ENCODE peak calls at places on chromosomes 7 and 10, in ten cellular contexts. P is PC-3; Z is thoracic aorta; L is transverse colon; Q is ascending aorta; K is ovary; X is neural progenitor cell; I is naive thymus-derived CD4-positive, alpha-beta T cell; Y is aorta; B is tibial artery. F is an unnamed sample. For H3K4me1, the result is how much of the 10 kb centered on the place peaks cover.

GRCh38 chr10:71357792-71358265 is 38.8 kb downstream of the SLC29A3 start:
- DNase-seq in P (no peak), Z (no peak), L (no peak), Q (no peak), K (peak), X (no peak), I (no peak), Y (no peak), B (no peak), F (no peak)

GRCh38 chr10:44395396-44395795 is 10.5 kb upstream of the CXCL12 start:
- DNase-seq in P (no peak), Z (no peak), L (peak), Q (no peak), K (no peak), X (no peak), I (no peak), Y (no peak), B (no peak), F (no peak)

GRCh38 chr10:60222060-60222459 is 167.6 kb downstream of the ANK3 start:
- DNase-seq in P (no peak), Z (no peak), L (no peak), Q (no peak), K (no peak), X (no peak), I (no peak), Y (no peak), B (no peak), F (no peak)

GRCh38 chr7:105678811-105679495 is 97.7 kb upstream of the EFCAB10 start:
- DNase-seq in P (peak), Z (peak), L (peak), Q (peak), K (peak), X (no peak), I (no peak), Y (peak), B (peak), F (no peak)

GRCh38 chr7:105097619-105098018 is 83.6 kb downstream of the KMT2E start:
- DNase-seq in P (peak), Z (no peak), L (no peak), Q (no peak), K (no peak), X (no peak), I (no peak), Y (no peak), B (no peak), F (no peak)

GRCh38 chr10:90856964-90857634 is 740 bp downstream of the HTR7 start:
- DNase-seq in P (no peak), Z (no peak), L (no peak), Q (no peak), K (no peak), X (peak), I (peak), Y (peak), B (no peak), F (no peak)

GRCh38 chr7:104972510-104972909 is 41.5 kb upstream of the KMT2E start:
- DNase-seq in P (no peak), Z (no peak), L (no peak), Q (no peak), K (no peak), X (no peak), I (no peak), Y (no peak), B (no peak), F (no peak)

GRCh38 chr10:75717126-75717916 is 285.9 kb downstream of the LRMDA start:
- DNase-seq in P (peak), Z (no peak), L (no peak), Q (no peak), K (no peak), X (no peak), I (no peak), Y (no peak), B (no peak), F (no peak)

GRCh38 chr7:102211590-102212550 is 74.8 kb upstream of the SH2B2 start:
- DNase-seq in P (no peak), Z (no peak), L (no peak), Q (no peak), K (no peak), X (no peak), I (no peak), Y (no peak), B (no peak), F (no peak)

GRCh38 chr7:54563329-54563916 is 21.2 kb downstream of the VSTM2A start:
- DNase-seq in P (no peak), Z (no peak), L (no peak), Q (no peak), K (no peak), X (peak), I (no peak), Y (no peak), B (no peak), F (no peak)

GRCh38 chr7:106693659-106694353 is 32.8 kb upstream of the CCDC71L start:
- DNase-seq in P (peak), Z (no peak), L (no peak), Q (no peak), K (no peak), X (no peak), I (no peak), Y (no peak), B (no peak), F (no peak)

GRCh38 chr10:33952692-33953360 is 618.4 kb upstream of the NRP1 start:
- DNase-seq in P (peak), Z (no peak), L (no peak), Q (no peak), K (no peak), X (no peak), I (no peak), Y (no peak), B (no peak), F (no peak)

GRCh38 chr7:16178585-16178984 is 242.8 kb downstream of the CRPPA start:
- DNase-seq in P (no peak), Z (no peak), L (no peak), Q (no peak), K (no peak), X (no peak), I (no peak), Y (no peak), B (no peak), F (no peak)

GRCh38 chr10:78028438-78029293 is 649 bp downstream of the POLR3A start:
- DNase-seq in P (peak), Z (no peak), L (peak), Q (no peak), K (no peak), X (peak), I (peak), Y (peak), B (no peak), F (peak)

GRCh38 chr10:70371846-70372245 is 10.6 kb downstream of the LRRC20 start:
- DNase-seq in P (no peak), Z (no peak), L (no peak), Q (no peak), K (no peak), X (no peak), I (no peak), Y (no peak), B (no peak), F (no peak)

GRCh38 chr7:43137811-43138210 is 25.4 kb downstream of the HECW1 start:
- DNase-seq in P (no peak), Z (no peak), L (no peak), Q (no peak), K (no peak), X (no peak), I (no peak), Y (no peak), B (no peak), F (no peak)

GRCh38 chr10:84523509-84523908 is 195.1 kb downstream of the CCSER2 start:
- DNase-seq in P (peak), Z (no peak), L (no peak), Q (no peak), K (no peak), X (peak), I (no peak), Y (no peak), B (no peak), F (no peak)

GRCh38 chr10:67127441-67127840 is 201.6 kb downstream of the LRRTM3 start:
- DNase-seq in P (no peak), Z (no peak), L (no peak), Q (no peak), K (no peak), X (no peak), I (no peak), Y (no peak), B (no peak), F (no peak)

GRCh38 chr7:1236132-1236655 is 3.5 kb downstream of the UNCX start:
- DNase-seq in P (no peak), Z (no peak), L (no peak), Q (no peak), K (no peak), X (peak), I (no peak), Y (no peak), B (no peak), F (no peak)

GRCh38 chr7:22801907-22802306 is 20.7 kb downstream of the TOMM7 start:
- DNase-seq in P (no peak), Z (no peak), L (no peak), Q (no peak), K (no peak), X (no peak), I (no peak), Y (no peak), B (no peak), F (no peak)

GRCh38 chr10:28840954-28841353 is 163.6 kb downstream of the BAMBI start:
- DNase-seq in P (no peak), Z (no peak), L (no peak), Q (no peak), K (no peak), X (no peak), I (no peak), Y (no peak), B (no peak), F (no peak)

GRCh38 chr10:30172663-30173062 is 113.3 kb upstream of the JCAD start:
- DNase-seq in P (no peak), Z (no peak), L (no peak), Q (no peak), K (no peak), X (no peak), I (no peak), Y (no peak), B (no peak), F (no peak)

GRCh38 chr10:97781541-97782331 is 9.9 kb upstream of the SFRP5 start:
- DNase-seq in P (no peak), Z (no peak), L (no peak), Q (no peak), K (no peak), X (no peak), I (peak), Y (no peak), B (no peak), F (no peak)

GRCh38 chr10:77806511-77807157 is 119.9 kb downstream of the DLG5 start:
- DNase-seq in P (no peak), Z (no peak), L (no peak), Q (no peak), K (no peak), X (no peak), I (no peak), Y (peak), B (no peak), F (no peak)

GRCh38 chr7:134317434-134317833 is 704 bp upstream of the SLC35B4 start:
- DNase-seq in P (peak), Z (no peak), L (no peak), Q (no peak), K (no peak), X (no peak), I (no peak), Y (no peak), B (no peak), F (no peak)

GRCh38 chr7:69651101-69651590 is 52.9 kb downstream of the AUTS2 start:
- DNase-seq in P (no peak), Z (no peak), L (no peak), Q (no peak), K (no peak), X (no peak), I (no peak), Y (no peak), B (no peak), F (no peak)

GRCh38 chr7:71746004-71746403 is 614.1 kb downstream of the GALNT17 start:
- DNase-seq in P (no peak), Z (no peak), L (no peak), Q (no peak), K (no peak), X (peak), I (no peak), Y (no peak), B (no peak), F (no peak)

GRCh38 chr7:111082351-111082750 is 8.6 kb upstream of the LRRN3 start:
- DNase-seq in P (no peak), Z (no peak), L (no peak), Q (no peak), K (no peak), X (peak), I (no peak), Y (no peak), B (no peak), F (no peak)

GRCh38 chr10:101394522-101395133 is 40.7 kb downstream of the BTRC start:
- DNase-seq in P (no peak), Z (no peak), L (no peak), Q (no peak), K (no peak), X (no peak), I (no peak), Y (no peak), B (no peak), F (no peak)

GRCh38 chr10:69438531-69439349 is 12.5 kb upstream of the TSPAN15 start:
- DNase-seq in P (peak), Z (no peak), L (peak), Q (no peak), K (no peak), X (no peak), I (no peak), Y (no peak), B (no peak), F (no peak)

GRCh38 chr10:133258066-133258817 is 18.4 kb downstream of the ADAM8 start:
- DNase-seq in P (peak), Z (no peak), L (peak), Q (no peak), K (peak), X (no peak), I (peak), Y (no peak), B (no peak), F (no peak)

GRCh38 chr10:127776816-127777215 is 39.8 kb downstream of the FOXI2 start:
- DNase-seq in P (no peak), Z (no peak), L (no peak), Q (no peak), K (no peak), X (no peak), I (no peak), Y (no peak), B (no peak), F (no peak)

GRCh38 chr10:22435650-22436049 is 90.4 kb downstream of the SPAG6 start:
- DNase-seq in P (peak), Z (no peak), L (peak), Q (no peak), K (peak), X (no peak), I (no peak), Y (no peak), B (no peak), F (no peak)

GRCh38 chr7:85126383-85126782 is 60.5 kb downstream of the SEMA3D start:
- DNase-seq in P (no peak), Z (no peak), L (no peak), Q (no peak), K (no peak), X (no peak), I (no peak), Y (no peak), B (no peak), F (no peak)

GRCh38 chr7:1978656-1979590 is 253.8 kb downstream of the MAD1L1 start:
- DNase-seq in P (no peak), Z (no peak), L (no peak), Q (no peak), K (no peak), X (no peak), I (peak), Y (peak), B (no peak), F (no peak)

GRCh38 chr10:118163227-118163626 is 116.5 kb upstream of the RAB11FIP2 start:
- DNase-seq in P (peak), Z (no peak), L (no peak), Q (no peak), K (no peak), X (no peak), I (no peak), Y (no peak), B (no peak), F (no peak)

GRCh38 chr7:40747856-40748255 is 613.1 kb downstream of the SUGCT start:
- DNase-seq in P (peak), Z (no peak), L (no peak), Q (no peak), K (no peak), X (peak), I (no peak), Y (no peak), B (no peak), F (no peak)

GRCh38 chr10:31927597-31928530 is 767 bp downstream of the ARHGAP12 start:
- DNase-seq in P (peak), Z (no peak), L (peak), Q (no peak), K (peak), X (peak), I (peak), Y (peak), B (peak), F (peak)

GRCh38 chr7:84187813-84188212 is 6.8 kb downstream of the SEMA3A start:
- DNase-seq in P (peak), Z (no peak), L (no peak), Q (no peak), K (no peak), X (no peak), I (no peak), Y (no peak), B (no peak), F (no peak)

DNA sequence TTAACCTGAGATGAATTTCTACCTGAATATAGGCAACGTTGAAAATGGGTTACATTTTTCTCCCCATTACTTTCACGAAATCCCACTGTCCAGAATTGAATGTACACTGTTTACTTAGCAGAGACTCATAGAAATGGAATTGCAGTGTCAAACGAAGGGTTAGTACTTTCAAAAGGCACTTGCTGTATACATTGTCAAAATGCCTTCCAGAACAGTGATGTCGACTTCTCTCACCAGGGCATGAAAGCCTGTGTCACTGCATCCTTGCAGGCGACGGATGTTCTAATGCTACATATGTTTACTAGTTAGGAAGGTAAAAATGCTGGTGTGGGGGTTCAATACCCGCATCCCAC is 41.2 kb downstream of the TACC2 start:
- DNase-seq in P (peak), Z (no peak), L (no peak), Q (no peak), K (no peak), X (no peak), I (no peak), Y (no peak), B (no peak), F (no peak)
- H3K27ac ChIP-seq in P (no peak), Z (peak), L (peak), Q (peak), K (no peak), X (no peak), I (no peak), Y (peak), B (peak), F (no peak)

GRCh38 chr10:124625831-124626238 is 118.3 kb downstream of the FAM53B start:
- DNase-seq in P (no peak), Z (no peak), L (no peak), Q (no peak), K (no peak), X (no peak), I (no peak), Y (no peak), B (no peak), F (no peak)
- H3K4me1 ChIP-seq in P (under half), Z (half or more), L (under half), Q (under half), K (under half), X (under half), I (under half), Y (under half), B (under half), F (under half)

GRCh38 chr7:94264756-94265155 is 129.9 kb upstream of the COL1A2 start:
- DNase-seq in P (no peak), Z (no peak), L (no peak), Q (no peak), K (no peak), X (peak), I (no peak), Y (no peak), B (no peak), F (no peak)
- H3K4me3 ChIP-seq in P (no peak), Z (no peak), L (no peak), Q (no peak), K (no peak), X (no peak), I (no peak), Y (no peak), B (no peak), F (no peak)

GRCh38 chr10:12013926-12014325 is 28.7 kb downstream of the UPF2 start:
- DNase-seq in P (no peak), Z (no peak), L (no peak), Q (no peak), K (no peak), X (no peak), I (no peak), Y (no peak), B (no peak), F (no peak)

GRCh38 chr10:12020574-12020973 is 22.0 kb downstream of the UPF2 start:
- DNase-seq in P (no peak), Z (no peak), L (no peak), Q (no peak), K (no peak), X (no peak), I (no peak), Y (no peak), B (no peak), F (no peak)

GRCh38 chr10:12022580-12023257 is 19.9 kb downstream of the UPF2 start:
- DNase-seq in P (no peak), Z (no peak), L (no peak), Q (no peak), K (no peak), X (no peak), I (peak), Y (no peak), B (no peak), F (no peak)

GRCh38 chr10:12018438-12019342 is 23.9 kb downstream of the UPF2 start:
- DNase-seq in P (no peak), Z (no peak), L (no peak), Q (no peak), K (no peak), X (no peak), I (no peak), Y (no peak), B (no peak), F (no peak)

GRCh38 chr10:12019343-12019971 is 23.2 kb downstream of the UPF2 start:
- DNase-seq in P (no peak), Z (no peak), L (no peak), Q (no peak), K (no peak), X (no peak), I (no peak), Y (peak), B (no peak), F (no peak)
- H3K27ac ChIP-seq in P (no peak), Z (no peak), L (peak), Q (no peak), K (peak), X (no peak), I (no peak), Y (no peak), B (no peak), F (no peak)

GRCh38 chr10:93071177-93071472 is 2.6 kb upstream of the CYP26A1 start:
- DNase-seq in P (no peak), Z (no peak), L (no peak), Q (no peak), K (no peak), X (no peak), I (no peak), Y (no peak), B (no peak), F (no peak)
- H3K4me1 ChIP-seq in P (under half), Z (half or more), L (under half), Q (under half), K (under half), X (under half), I (under half), Y (under half), B (under half), F (under half)

DNA sequence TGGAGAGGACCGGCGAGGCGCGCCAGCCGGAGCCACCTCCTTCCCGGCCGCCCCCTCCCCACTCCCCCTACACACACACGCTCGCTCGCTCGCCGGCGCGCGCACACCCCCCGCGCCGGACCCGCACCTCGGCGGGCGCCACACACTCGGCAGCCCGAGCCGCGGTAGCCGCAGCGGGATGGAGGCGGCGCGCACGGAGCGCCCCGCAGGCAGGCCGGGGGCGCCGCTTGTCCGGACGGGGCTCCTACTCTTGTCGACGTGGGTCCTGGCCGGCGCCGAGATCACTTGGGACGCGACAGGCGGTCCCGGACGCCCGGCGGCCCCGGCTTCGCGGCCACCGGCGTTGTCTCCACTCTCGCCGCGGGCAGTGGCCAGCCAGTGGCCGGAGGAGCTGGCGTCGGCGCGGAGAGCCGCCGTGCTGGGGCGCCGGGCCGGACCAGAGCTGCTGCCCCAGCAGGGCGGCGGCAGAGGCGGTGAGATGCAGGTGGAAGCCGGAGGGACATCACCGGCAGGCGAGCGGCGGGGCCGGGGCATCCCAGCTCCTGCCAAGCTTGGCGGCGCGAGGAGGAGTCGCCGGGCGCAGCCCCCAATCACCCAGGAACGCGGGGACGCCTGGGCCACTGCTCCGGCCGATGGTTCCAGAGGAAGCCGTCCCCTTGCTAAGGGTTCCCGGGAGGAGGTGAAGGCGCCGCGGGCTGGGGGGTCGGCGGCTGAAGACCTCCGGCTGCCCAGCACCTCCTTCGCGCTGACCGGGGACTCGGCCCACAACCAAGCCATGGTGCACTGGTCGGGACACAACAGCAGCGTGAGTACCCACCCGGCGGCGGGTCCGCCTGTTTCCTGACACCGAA is at the start of gene SORCS3:
- DNase-seq in P (no peak), Z (no peak), L (no peak), Q (no peak), K (no peak), X (peak), I (no peak), Y (no peak), B (no peak), F (no peak)
- H3K4me3 ChIP-seq in P (no peak), Z (no peak), L (peak), Q (peak), K (no peak), X (peak), I (no peak), Y (no peak), B (no peak), F (no peak)

F was measured in CD8-positive, alpha-beta memory T cell.